ENCODE peak calls at places on chromosomes 13 and 19, in five cellular contexts. E is HepG2, B is H1, J is GM12878, X is NT2/D1. I is an unnamed sample.
A peak's percentile ranks its signal among the peaks of the same experiment; 100 is the strongest.

GRCh38 chr13:52599853-52600603 is 42.2 kb upstream of the HNRNPA1L2 start:
- DNase-seq in E (no peak), B (no peak), J (no peak), X (no peak), I (peak; percentile 62)

GRCh38 chr19:56839665-56840451 is 668 bp downstream of the PEG3 start:
- DNase-seq in E (peak; percentile 95), B (no peak), J (no peak), X (peak; percentile 97), I (no peak)

GRCh38 chr13:99158846-99159245 is 41.8 kb upstream of the UBAC2 start:
- DNase-seq in E (no peak), B (no peak), J (no peak), X (no peak), I (no peak)

GRCh38 chr13:83531022-83531421 is 351.3 kb downstream of the SLITRK1 start:
- DNase-seq in E (no peak), B (no peak), J (no peak), X (no peak), I (no peak)

GRCh38 chr19:47226426-47227346 is 4.3 kb downstream of the BBC3 start:
- DNase-seq in E (peak; percentile 89), B (no peak), J (peak; percentile 57), X (no peak), I (no peak)

GRCh38 chr19:47608908-47609879 is at the start of gene BICRA:
- DNase-seq in E (peak; percentile 65), B (no peak), J (no peak), X (peak; percentile 61), I (peak; percentile 82)

GRCh38 chr19:4455742-4456565 is 1.6 kb downstream of the UBXN6 start:
- DNase-seq in E (peak; percentile 25), B (no peak), J (no peak), X (no peak), I (no peak)

GRCh38 chr19:38657633-38658222 is 10.3 kb downstream of the ACTN4 start:
- DNase-seq in E (no peak), B (no peak), J (no peak), X (no peak), I (no peak)

GRCh38 chr19:57934820-57935665 is at the start of gene ZNF418:
- DNase-seq in E (no peak), B (peak; percentile 60), J (peak; percentile 55), X (peak; percentile 77), I (no peak)

GRCh38 chr19:53057904-53058579 is 13.5 kb downstream of the ERVV-2 start:
- DNase-seq in E (no peak), B (peak; percentile 57), J (no peak), X (peak; percentile 60), I (no peak)

GRCh38 chr13:97999653-98000052 is 46.2 kb downstream of the IPO5 start:
- DNase-seq in E (no peak), B (no peak), J (no peak), X (no peak), I (no peak)

GRCh38 chr13:35882722-35883497 is 248.3 kb downstream of the DCLK1 start:
- DNase-seq in E (no peak), B (no peak), J (no peak), X (no peak), I (no peak)

GRCh38 chr19:632228-633067 is 889 bp downstream of the POLRMT start:
- DNase-seq in E (peak; percentile 67), B (no peak), J (no peak), X (no peak), I (peak; percentile 68)

GRCh38 chr13:33139186-33139585 is 123.0 kb downstream of the KL start:
- DNase-seq in E (no peak), B (no peak), J (no peak), X (no peak), I (no peak)

GRCh38 chr13:25911020-25911419 is 140.8 kb downstream of the SHISA2 start:
- DNase-seq in E (no peak), B (peak; percentile 74), J (no peak), X (peak; percentile 81), I (no peak)

GRCh38 chr19:14519860-14520407 is 1.7 kb upstream of the DNAJB1 start:
- DNase-seq in E (peak; percentile 99), B (no peak), J (no peak), X (no peak), I (no peak)

GRCh38 chr13:85544756-85545155 is 254.5 kb downstream of the SLITRK6 start:
- DNase-seq in E (no peak), B (no peak), J (no peak), X (no peak), I (no peak)

GRCh38 chr19:5492281-5492812 is 37.1 kb downstream of the ZNRF4 start:
- DNase-seq in E (no peak), B (no peak), J (no peak), X (no peak), I (no peak)

GRCh38 chr13:113786262-113786841 is 27.3 kb downstream of the TMEM255B start:
- DNase-seq in E (no peak), B (no peak), J (no peak), X (no peak), I (no peak)

GRCh38 chr13:112716461-112716820 is 26.6 kb downstream of the ATP11A start:
- DNase-seq in E (no peak), B (no peak), J (no peak), X (no peak), I (no peak)

GRCh38 chr13:113209336-113209879 is at the start of gene CUL4A:
- DNase-seq in E (peak; percentile 61), B (no peak), J (no peak), X (peak; percentile 56), I (peak; percentile 45)

GRCh38 chr13:110336681-110337080 is 29.6 kb downstream of the COL4A2 start:
- DNase-seq in E (no peak), B (no peak), J (no peak), X (no peak), I (no peak)

GRCh38 chr19:5103061-5103701 is 134.3 kb downstream of the KDM4B start:
- DNase-seq in E (no peak), B (no peak), J (no peak), X (no peak), I (no peak)

GRCh38 chr13:114106991-114107685 is 25.3 kb downstream of the RASA3 start:
- DNase-seq in E (no peak), B (no peak), J (no peak), X (no peak), I (no peak)

DNA sequence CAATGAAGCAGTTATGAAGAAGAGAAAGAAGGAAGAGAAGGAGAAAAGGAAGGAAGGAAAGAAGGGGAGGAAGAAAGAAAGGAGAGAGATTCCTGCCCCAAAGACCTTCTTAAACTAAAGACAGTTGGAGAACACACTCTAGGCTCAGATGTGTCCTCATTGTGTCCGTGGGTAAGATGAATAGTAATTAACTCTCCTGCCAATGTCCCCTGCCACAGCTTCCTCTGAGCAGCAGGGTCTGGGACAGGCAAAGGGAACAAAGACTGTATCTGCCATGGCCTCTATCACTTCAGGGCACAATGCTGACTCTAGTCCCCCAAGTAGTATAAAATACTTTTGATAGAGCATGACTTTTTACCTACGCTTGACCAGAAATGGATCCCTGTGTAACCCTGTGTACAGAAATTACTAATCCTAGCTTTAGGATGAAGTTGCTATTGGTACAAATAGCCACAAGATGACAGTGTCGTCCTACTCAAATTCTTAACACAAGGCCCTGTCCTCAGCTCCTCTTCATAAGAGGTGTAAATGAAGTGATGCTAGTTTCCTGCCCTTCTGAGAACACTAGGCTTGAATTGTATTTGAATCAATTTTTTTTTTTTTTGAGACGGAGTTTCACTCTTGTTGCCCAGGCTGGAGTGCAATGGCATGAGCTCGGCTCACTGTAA is 186.2 kb upstream of the GPR12 start:
- DNase-seq in E (peak; percentile 64), B (no peak), J (peak; percentile 16), X (peak; percentile 22), I (peak; percentile 66)
- TF ChIP-seq SUZ12 in E (no peak), B (no peak), J (no peak), X (no peak), I (no peak)

DNA sequence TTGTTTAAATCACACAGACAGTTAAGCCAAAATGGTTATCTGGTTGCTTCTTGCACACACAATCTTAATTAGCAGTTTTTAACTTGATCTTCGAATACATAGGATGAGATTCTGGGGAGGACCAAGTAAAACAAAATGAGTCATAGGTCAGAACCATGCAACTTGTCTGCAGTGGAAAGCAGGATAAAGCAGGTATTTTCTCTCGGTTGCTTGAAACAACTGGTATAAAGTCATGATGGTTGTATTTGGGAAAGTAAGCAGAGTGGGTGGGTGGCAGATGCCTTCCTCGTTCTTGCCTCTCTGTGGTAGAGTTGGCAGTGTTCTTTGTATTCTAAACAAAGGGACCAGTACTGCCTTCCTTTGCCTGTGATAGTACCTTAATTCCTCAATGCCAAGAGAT is 167.0 kb downstream of the COG6 start:
- DNase-seq in E (no peak), B (no peak), J (no peak), X (no peak), I (no peak)
- TF ChIP-seq SUZ12 in E (no peak), B (no peak), J (no peak), X (no peak), I (no peak)

GRCh38 chr19:33557720-33558119 is 36.1 kb upstream of the PEPD start:
- DNase-seq in E (no peak), B (no peak), J (no peak), X (no peak), I (no peak)

GRCh38 chr19:33559996-33560395 is 38.4 kb upstream of the PEPD start:
- DNase-seq in E (no peak), B (no peak), J (no peak), X (no peak), I (no peak)

GRCh38 chr19:33556261-33556660 is 34.7 kb upstream of the PEPD start:
- DNase-seq in E (no peak), B (no peak), J (no peak), X (no peak), I (no peak)

GRCh38 chr19:33561261-33561660 is 39.7 kb upstream of the PEPD start:
- DNase-seq in E (no peak), B (no peak), J (no peak), X (no peak), I (no peak)

DNA sequence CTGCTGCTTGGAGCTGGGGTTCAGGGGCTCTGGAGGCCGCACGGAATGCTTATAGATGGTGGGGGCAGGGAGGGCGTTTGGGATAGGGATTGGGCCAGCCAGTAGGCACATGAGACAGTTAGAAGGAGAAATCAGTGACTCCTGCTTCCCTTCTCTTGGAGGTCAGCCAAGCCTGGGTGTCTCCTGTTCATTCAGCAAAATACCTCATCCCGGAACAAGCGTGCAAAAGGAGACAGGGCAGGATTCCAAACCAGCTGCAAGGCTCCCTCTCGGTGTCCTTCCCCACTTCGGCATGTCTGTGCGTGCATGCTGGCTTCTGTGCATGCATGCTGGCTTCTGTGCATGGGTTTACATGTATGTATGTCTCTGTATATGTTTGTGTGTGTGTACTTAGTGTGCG is 37.3 kb upstream of the PEPD start:
- DNase-seq in E (no peak), B (no peak), J (no peak), X (no peak), I (no peak)
- TF ChIP-seq SUZ12 in E (no peak), B (no peak), J (no peak), X (no peak), I (no peak)

GRCh38 chr19:17794412-17794730 is 567 bp upstream of the B3GNT3 start:
- DNase-seq in E (no peak), B (no peak), J (no peak), X (no peak), I (no peak)
- TF ChIP-seq SUZ12 in E (no peak), B (no peak), J (no peak), X (no peak), I (no peak)

I was measured in HEK293T.